ENCODE peak calls at places on chromosome 5, in six cellular contexts. A is H1, H is IMR-90, Q is neuronal stem cell, N is trophoblast cell, K is mesendoderm. U is an unnamed sample.

GRCh38 chr5:386432-387341 is 56.3 kb upstream of the EXOC3 start:
- DNase-seq in A (no peak), H (peak; percentile 76), K (no peak), Q (no peak), N (peak; percentile 94), U (peak; percentile 87)

GRCh38 chr5:149445739-149446369 is 66.8 kb upstream of the IL17B start:
- DNase-seq in K (peak; percentile 85), Q (no peak), N (peak; percentile 50), H (peak; percentile 99), A (no peak), U (peak; percentile 100)

GRCh38 chr5:173547579-173547978 is 68.9 kb downstream of the BOD1 start:
- DNase-seq in Q (no peak), N (no peak), A (no peak), K (no peak), H (peak; percentile 44), U (peak; percentile 53)

GRCh38 chr5:763998-764781 is 20.3 kb downstream of the ZDHHC11B start:
- DNase-seq in H (no peak), A (no peak), K (no peak), N (no peak), Q (no peak), U (no peak)

GRCh38 chr5:83993803-83994202 is 273.1 kb upstream of the HAPLN1 start:
- DNase-seq in H (peak; percentile 16), Q (no peak), A (no peak), K (no peak), N (no peak), U (peak; percentile 32)

GRCh38 chr5:152649609-152650008 is 244.5 kb upstream of the NMUR2 start:
- DNase-seq in N (no peak), H (no peak), A (no peak), Q (no peak), K (no peak), U (no peak)

GRCh38 chr5:65753189-65753588 is 31.2 kb downstream of the NLN start:
- DNase-seq in N (no peak), A (no peak), Q (no peak), K (no peak), H (no peak), U (no peak)

GRCh38 chr5:135372654-135373381 is 26.2 kb downstream of the MACROH2A1 start:
- DNase-seq in H (no peak), N (no peak), A (no peak), K (no peak), Q (no peak), U (no peak)

GRCh38 chr5:150301901-150302300 is 804 bp downstream of the ARSI start:
- DNase-seq in A (no peak), K (peak; percentile 44), H (no peak), N (no peak), Q (no peak), U (no peak)

GRCh38 chr5:73816656-73817420 is 190.8 kb downstream of the ARHGEF28 start:
- DNase-seq in Q (no peak), N (no peak), K (no peak), A (no peak), H (peak; percentile 92), U (peak; percentile 67)

GRCh38 chr5:180689071-180689694 is 39.8 kb upstream of the FLT4 start:
- DNase-seq in Q (no peak), K (peak; percentile 14), A (no peak), N (no peak), H (no peak), U (no peak)

GRCh38 chr5:134245101-134245604 is 19.3 kb upstream of the PPP2CA start:
- DNase-seq in Q (no peak), H (peak; percentile 86), K (peak; percentile 65), N (peak; percentile 71), A (no peak), U (peak; percentile 67)

GRCh38 chr5:154868702-154869101 is 10.3 kb downstream of the CNOT8 start:
- DNase-seq in K (peak; percentile 81), H (peak; percentile 8), N (no peak), Q (no peak), A (no peak), U (no peak)

GRCh38 chr5:178461426-178461730 is 128.8 kb downstream of the COL23A1 start:
- DNase-seq in N (no peak), A (no peak), Q (no peak), K (no peak), H (no peak), U (no peak)

GRCh38 chr5:6424110-6424659 is 24.5 kb upstream of the UBE2QL1 start:
- DNase-seq in K (no peak), Q (no peak), A (no peak), N (no peak), H (no peak), U (no peak)

GRCh38 chr5:178247481-178248456 is 15.2 kb upstream of the PHYKPL start:
- DNase-seq in H (no peak), Q (no peak), A (no peak), K (no peak), N (no peak), U (no peak)

GRCh38 chr5:178074266-178074952 is 38.9 kb upstream of the N4BP3 start:
- DNase-seq in K (peak; percentile 55), A (no peak), H (no peak), Q (no peak), N (no peak), U (no peak)

GRCh38 chr5:116795189-116795588 is 220.6 kb upstream of the SEMA6A start:
- DNase-seq in Q (no peak), H (no peak), N (no peak), A (no peak), K (no peak), U (no peak)

GRCh38 chr5:153960269-153961215 is 78.2 kb downstream of the FAM114A2 start:
- DNase-seq in K (peak; percentile 94), Q (no peak), H (no peak), A (no peak), N (no peak), U (peak; percentile 27)

GRCh38 chr5:96067902-96068614 is 106.4 kb upstream of the ELL2 start:
- DNase-seq in N (peak; percentile 94), A (no peak), K (peak; percentile 65), H (peak; percentile 95), Q (no peak), U (peak; percentile 88)

GRCh38 chr5:57302164-57302563 is 128.3 kb downstream of the GPBP1 start:
- DNase-seq in K (peak; percentile 63), A (no peak), Q (no peak), H (peak; percentile 56), N (no peak), U (peak; percentile 67)

GRCh38 chr5:107370569-107370968 is 300.2 kb downstream of the EFNA5 start:
- DNase-seq in Q (no peak), H (no peak), A (no peak), K (no peak), N (no peak), U (no peak)

GRCh38 chr5:4730279-4730678 is 409.9 kb upstream of the ADAMTS16 start:
- DNase-seq in K (no peak), N (no peak), Q (no peak), A (no peak), H (no peak), U (no peak)

GRCh38 chr5:80964919-80965318 is 4.8 kb downstream of the RASGRF2 start:
- DNase-seq in N (no peak), A (no peak), K (no peak), Q (no peak), H (no peak), U (peak; percentile 63)

GRCh38 chr5:79853676-79854418 is 137.2 kb downstream of the MTX3 start:
- DNase-seq in N (peak; percentile 41), Q (no peak), K (peak; percentile 47), H (peak; percentile 16), A (no peak), U (no peak)

GRCh38 chr5:59673438-59674058 is 220.0 kb downstream of the PDE4D start:
- DNase-seq in H (peak; percentile 49), Q (peak; percentile 35), A (no peak), N (no peak), K (peak; percentile 58), U (peak; percentile 63)

GRCh38 chr5:119322948-119323629 is 32.7 kb upstream of the TNFAIP8 start:
- DNase-seq in H (peak; percentile 52), N (peak; percentile 50), A (no peak), Q (no peak), K (peak; percentile 33), U (no peak)

GRCh38 chr5:119323630-119324000 is 32.2 kb upstream of the TNFAIP8 start:
- DNase-seq in N (no peak), K (peak; percentile 49), H (peak; percentile 61), Q (no peak), A (no peak), U (peak; percentile 43)

GRCh38 chr5:119322312-119322947 is 33.4 kb upstream of the TNFAIP8 start:
- DNase-seq in Q (no peak), N (peak; percentile 57), K (peak; percentile 58), H (no peak), A (no peak), U (no peak)

GRCh38 chr5:119327018-119327417 is 28.8 kb upstream of the TNFAIP8 start:
- DNase-seq in K (no peak), Q (no peak), H (peak; percentile 55), A (no peak), N (no peak), U (no peak)

GRCh38 chr5:119324842-119325241 is 31.0 kb upstream of the TNFAIP8 start:
- DNase-seq in Q (no peak), H (no peak), K (no peak), N (no peak), A (no peak), U (no peak)
- H3K4me3 ChIP-seq in Q (no peak overlapping the region), H (no peak overlapping the region), K (no peak overlapping the region), N (no peak overlapping the region), A (no peak overlapping the region), U (no peak overlapping the region)

GRCh38 chr5:137754236-137754960 is at the start of gene HNRNPA0:
- DNase-seq in Q (peak; percentile 96), H (peak; percentile 97), A (peak; percentile 82), K (peak; percentile 98), N (peak; percentile 97), U (peak; percentile 97)
- H3K4ac ChIP-seq in Q (peak within 1 kb of the TSS; percentile 14), H (peak within 1 kb of the TSS; percentile 82), A (peak within 1 kb of the TSS; percentile 98), K (peak within 1 kb of the TSS; percentile 89), N (peak within 1 kb of the TSS; percentile 99), U (peak within 1 kb of the TSS; percentile 98)

DNA sequence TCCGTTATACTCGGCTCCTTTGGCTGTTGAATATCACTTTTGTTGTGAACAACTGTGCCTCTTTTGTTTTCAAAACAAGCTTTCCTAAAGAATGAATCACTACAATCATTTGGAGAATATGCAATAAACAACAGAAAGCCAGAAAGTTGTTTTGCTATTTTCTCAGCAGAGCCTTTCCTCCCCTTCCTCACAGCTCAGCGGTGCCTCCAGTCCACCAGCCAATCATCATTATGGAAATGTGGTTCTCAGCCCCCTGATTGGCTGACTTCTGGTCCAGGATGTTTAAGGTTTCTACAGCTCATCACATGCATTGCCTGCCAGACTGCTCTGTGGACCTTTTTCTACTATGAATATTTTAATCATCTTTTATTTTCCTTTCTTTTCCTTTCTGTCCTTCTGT is 9.1 kb upstream of the ZNF608 start:
- DNase-seq in A (no peak), K (peak; percentile 61), N (no peak), H (no peak), Q (no peak), U (peak; percentile 18)
- H3K4me3 ChIP-seq in A (no peak overlapping the region), K (no peak overlapping the region), N (no peak overlapping the region), H (no peak overlapping the region), Q (no peak overlapping the region), U (no peak overlapping the region)

DNA sequence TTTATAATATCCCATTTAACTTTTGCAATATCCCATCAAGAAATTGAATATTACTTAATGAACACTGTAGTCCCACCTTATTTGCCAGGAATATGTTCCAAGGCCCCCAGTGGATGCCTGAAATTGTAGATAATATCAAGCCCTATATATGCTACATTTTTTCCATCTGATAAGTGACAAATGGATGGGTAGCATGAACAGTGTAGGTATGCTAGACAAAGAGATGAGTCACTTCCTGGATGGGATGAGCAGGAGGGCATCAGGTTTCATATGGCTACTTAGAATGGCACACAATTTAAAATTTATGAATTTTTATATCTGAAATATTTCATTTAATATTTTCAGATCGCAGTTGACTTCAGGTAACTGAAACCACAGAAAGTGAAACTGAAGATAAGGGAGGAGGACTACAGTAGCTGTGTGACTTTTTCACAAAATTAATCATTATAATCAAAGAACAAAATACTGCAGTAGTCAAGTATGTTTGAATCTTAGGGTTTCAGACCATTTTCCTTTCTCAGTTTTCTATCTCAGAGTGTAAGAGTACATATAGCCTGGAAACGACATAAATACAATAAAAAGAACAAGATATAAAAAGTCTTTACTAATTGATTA is 636.4 kb upstream of the ARRDC3 start:
- DNase-seq in A (no peak), Q (no peak), K (no peak), H (peak; percentile 30), N (no peak), U (no peak)
- H3K4ac ChIP-seq in A (no peak overlapping the region), Q (no peak overlapping the region), K (no peak overlapping the region), H (peak overlapping the region; percentile 39), N (no peak overlapping the region), U (no peak overlapping the region)

U was measured in mesenchymal stem cell.